ENCODE peak calls at places on chromosomes 3 and 15, in six cellular contexts. One of them, this sample, is unnamed.

GRCh38 chr15:27059610-27060202 is 88.7 kb downstream of the GABRG3 start:
- DNase-seq in stomach: no peak
- DNase-seq in lower leg skin: peak
- DNase-seq in IMR-90: peak
- DNase-seq in adrenal gland: peak
- DNase-seq in A549: peak
- DNase-seq in this sample: peak

GRCh38 chr3:14786369-14786768 is 32.4 kb upstream of the FGD5 start:
- DNase-seq in stomach: no peak
- DNase-seq in lower leg skin: no peak
- DNase-seq in IMR-90: no peak
- DNase-seq in adrenal gland: no peak
- DNase-seq in A549: no peak
- DNase-seq in this sample: no peak

GRCh38 chr3:59573911-59574310 is 524.1 kb upstream of the CFAP20DC start:
- DNase-seq in stomach: no peak
- DNase-seq in lower leg skin: peak
- DNase-seq in IMR-90: peak
- DNase-seq in adrenal gland: peak
- DNase-seq in A549: peak
- DNase-seq in this sample: no peak

GRCh38 chr3:194422188-194422587 is 23.1 kb upstream of the GP5 start:
- DNase-seq in stomach: no peak
- DNase-seq in lower leg skin: no peak
- DNase-seq in IMR-90: peak
- DNase-seq in adrenal gland: no peak
- DNase-seq in A549: no peak
- DNase-seq in this sample: no peak

GRCh38 chr3:74353039-74353438 is 261.4 kb downstream of the CNTN3 start:
- DNase-seq in stomach: no peak
- DNase-seq in lower leg skin: no peak
- DNase-seq in IMR-90: no peak
- DNase-seq in adrenal gland: no peak
- DNase-seq in A549: peak
- DNase-seq in this sample: no peak

GRCh38 chr3:190012314-190012782 is 108.3 kb downstream of the P3H2 start:
- DNase-seq in stomach: no peak
- DNase-seq in lower leg skin: no peak
- DNase-seq in IMR-90: peak
- DNase-seq in adrenal gland: no peak
- DNase-seq in A549: peak
- DNase-seq in this sample: no peak

GRCh38 chr3:161222662-161223061 is 1.6 kb downstream of the NMD3 start:
- DNase-seq in stomach: no peak
- DNase-seq in lower leg skin: no peak
- DNase-seq in IMR-90: peak
- DNase-seq in adrenal gland: no peak
- DNase-seq in A549: no peak
- DNase-seq in this sample: peak

GRCh38 chr15:39579487-39580116 is 1.3 kb upstream of the THBS1 start:
- DNase-seq in stomach: peak
- DNase-seq in lower leg skin: peak
- DNase-seq in IMR-90: peak
- DNase-seq in adrenal gland: peak
- DNase-seq in A549: peak
- DNase-seq in this sample: no peak

GRCh38 chr15:42090375-42090774 is 4.0 kb downstream of the PLA2G4D start:
- DNase-seq in stomach: peak
- DNase-seq in lower leg skin: peak
- DNase-seq in IMR-90: no peak
- DNase-seq in adrenal gland: peak
- DNase-seq in A549: no peak
- DNase-seq in this sample: no peak

GRCh38 chr3:159082514-159082913 is 280.7 kb downstream of the MFSD1 start:
- DNase-seq in stomach: no peak
- DNase-seq in lower leg skin: no peak
- DNase-seq in IMR-90: peak
- DNase-seq in adrenal gland: no peak
- DNase-seq in A549: no peak
- DNase-seq in this sample: no peak

DNA sequence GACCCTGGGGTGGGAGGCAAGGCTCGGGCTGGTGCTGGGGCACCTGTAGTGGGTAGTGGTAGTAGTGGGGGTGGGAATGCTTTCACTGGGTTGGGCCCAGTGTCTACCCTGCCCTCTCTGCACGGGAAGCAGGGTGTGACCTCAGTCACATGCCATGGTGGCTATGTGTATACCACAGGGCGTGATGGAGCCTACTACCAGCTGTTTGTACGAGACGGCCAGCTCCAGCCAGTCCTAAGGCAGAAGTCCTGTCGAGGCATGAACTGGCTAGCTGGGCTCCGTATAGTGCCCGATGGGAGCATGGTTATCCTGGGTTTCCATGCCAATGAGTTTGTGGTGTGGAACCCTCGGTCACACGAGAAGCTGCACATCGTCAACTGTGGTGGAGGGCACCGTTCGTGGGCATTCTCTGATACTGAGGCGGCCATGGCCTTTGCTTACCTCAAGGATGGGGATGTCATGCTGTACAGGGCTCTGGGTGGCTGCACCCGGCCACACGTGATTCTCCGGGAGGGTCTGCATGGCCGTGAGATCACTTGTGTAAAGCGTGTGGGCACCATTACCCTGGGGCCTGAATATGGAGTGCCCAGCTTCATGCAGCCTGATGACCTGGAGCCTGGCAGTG is 5.2 kb downstream of the DALRD3 start:
- DNase-seq in stomach: no peak
- DNase-seq in lower leg skin: no peak
- DNase-seq in IMR-90: no peak
- DNase-seq in adrenal gland: no peak
- DNase-seq in A549: no peak
- DNase-seq in this sample: no peak
- TF ChIP-seq POLR2A in stomach: no peak
- TF ChIP-seq POLR2A in lower leg skin: no peak
- TF ChIP-seq POLR2A in IMR-90: no peak
- TF ChIP-seq POLR2A in adrenal gland: no peak
- TF ChIP-seq POLR2A in A549: no peak
- TF ChIP-seq POLR2A in this sample: no peak

GRCh38 chr3:129892857-129893615 is 475 bp downstream of the TMCC1 start:
- DNase-seq in stomach: no peak
- DNase-seq in lower leg skin: peak
- DNase-seq in IMR-90: no peak
- DNase-seq in adrenal gland: peak
- DNase-seq in A549: no peak
- DNase-seq in this sample: peak
- TF ChIP-seq POLR2A in stomach: no peak
- TF ChIP-seq POLR2A in lower leg skin: no peak
- TF ChIP-seq POLR2A in IMR-90: no peak
- TF ChIP-seq POLR2A in adrenal gland: peak
- TF ChIP-seq POLR2A in A549: peak
- TF ChIP-seq POLR2A in this sample: no peak

GRCh38 chr3:113535898-113536297 is 3.5 kb downstream of the SIDT1 start:
- DNase-seq in stomach: no peak
- DNase-seq in lower leg skin: no peak
- DNase-seq in IMR-90: no peak
- DNase-seq in adrenal gland: no peak
- DNase-seq in A549: peak
- DNase-seq in this sample: peak

GRCh38 chr3:113534365-113534764 is 2.0 kb downstream of the SIDT1 start:
- DNase-seq in stomach: no peak
- DNase-seq in lower leg skin: no peak
- DNase-seq in IMR-90: no peak
- DNase-seq in adrenal gland: no peak
- DNase-seq in A549: no peak
- DNase-seq in this sample: no peak

GRCh38 chr3:113532698-113533533 is 561 bp downstream of the SIDT1 start:
- DNase-seq in stomach: peak
- DNase-seq in lower leg skin: no peak
- DNase-seq in IMR-90: no peak
- DNase-seq in adrenal gland: no peak
- DNase-seq in A549: peak
- DNase-seq in this sample: peak

GRCh38 chr3:113533534-113533892 is 1.2 kb downstream of the SIDT1 start:
- DNase-seq in stomach: no peak
- DNase-seq in lower leg skin: no peak
- DNase-seq in IMR-90: no peak
- DNase-seq in adrenal gland: no peak
- DNase-seq in A549: no peak
- DNase-seq in this sample: no peak

DNA sequence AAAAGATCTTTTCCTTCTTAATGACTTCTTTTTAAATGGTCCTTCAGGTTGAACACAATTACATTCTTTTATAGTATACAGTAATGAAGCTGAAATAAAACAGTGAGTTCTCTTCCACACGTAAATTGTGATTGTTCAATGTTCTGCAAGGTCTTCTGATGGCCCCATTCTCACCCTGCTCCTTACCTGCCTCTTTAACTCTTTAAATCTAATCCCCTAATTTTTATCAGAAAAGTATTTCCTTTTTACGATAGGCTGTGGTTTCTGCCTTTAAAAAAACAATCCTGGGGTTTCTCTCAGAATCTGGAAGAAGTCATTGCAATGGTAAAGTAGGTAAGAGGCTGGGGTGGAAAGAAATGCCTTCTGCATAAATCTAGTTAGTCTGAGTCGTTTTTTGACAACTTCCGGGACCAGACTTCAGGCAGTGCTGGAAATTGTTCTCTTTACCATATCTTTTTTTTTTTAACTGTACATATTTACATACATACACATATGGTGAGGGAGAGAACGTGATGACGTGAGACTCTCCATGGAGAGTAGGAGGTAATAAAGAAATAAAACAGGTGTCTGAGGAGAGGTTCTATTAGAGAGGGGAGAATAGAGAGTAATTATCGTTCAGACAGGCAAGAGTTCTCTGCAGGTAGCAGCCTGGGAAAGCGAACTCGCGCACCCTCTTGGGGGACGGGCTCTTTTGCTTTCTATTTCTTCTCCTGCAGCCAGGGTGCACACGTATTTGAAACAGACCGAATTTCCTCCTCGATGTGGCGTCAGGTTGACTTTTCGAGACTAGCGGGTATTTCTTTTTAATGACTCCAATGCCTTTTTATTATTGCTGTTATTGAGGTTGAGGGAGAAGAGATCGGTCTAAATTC is at the start of gene SIDT1:
- DNase-seq in stomach: peak
- DNase-seq in lower leg skin: no peak
- DNase-seq in IMR-90: no peak
- DNase-seq in adrenal gland: peak
- DNase-seq in A549: peak
- DNase-seq in this sample: peak
- TF ChIP-seq POLR2A in stomach: no peak
- TF ChIP-seq POLR2A in lower leg skin: no peak
- TF ChIP-seq POLR2A in IMR-90: no peak
- TF ChIP-seq POLR2A in adrenal gland: no peak
- TF ChIP-seq POLR2A in A549: no peak
- TF ChIP-seq POLR2A in this sample: no peak

GRCh38 chr3:150737874-150738679 is 24.9 kb downstream of the SIAH2 start:
- DNase-seq in stomach: peak
- DNase-seq in lower leg skin: no peak
- DNase-seq in IMR-90: peak
- DNase-seq in adrenal gland: peak
- DNase-seq in A549: no peak
- DNase-seq in this sample: peak
- TF ChIP-seq POLR2A in stomach: no peak
- TF ChIP-seq POLR2A in lower leg skin: no peak
- TF ChIP-seq POLR2A in IMR-90: no peak
- TF ChIP-seq POLR2A in adrenal gland: peak
- TF ChIP-seq POLR2A in A549: no peak
- TF ChIP-seq POLR2A in this sample: peak

GRCh38 chr3:134640378-134640777 is 10.4 kb downstream of the KY start:
- DNase-seq in stomach: no peak
- DNase-seq in lower leg skin: no peak
- DNase-seq in IMR-90: no peak
- DNase-seq in adrenal gland: peak
- DNase-seq in A549: no peak
- DNase-seq in this sample: no peak

GRCh38 chr3:134643150-134643675 is 7.6 kb downstream of the KY start:
- DNase-seq in stomach: peak
- DNase-seq in lower leg skin: no peak
- DNase-seq in IMR-90: no peak
- DNase-seq in adrenal gland: peak
- DNase-seq in A549: no peak
- DNase-seq in this sample: no peak

GRCh38 chr3:134640872-134641470 is 9.9 kb downstream of the KY start:
- DNase-seq in stomach: peak
- DNase-seq in lower leg skin: no peak
- DNase-seq in IMR-90: peak
- DNase-seq in adrenal gland: peak
- DNase-seq in A549: peak
- DNase-seq in this sample: peak

GRCh38 chr3:134642445-134643149 is 8.2 kb downstream of the KY start:
- DNase-seq in stomach: peak
- DNase-seq in lower leg skin: no peak
- DNase-seq in IMR-90: no peak
- DNase-seq in adrenal gland: peak
- DNase-seq in A549: no peak
- DNase-seq in this sample: no peak

GRCh38 chr3:134641671-134642300 is 9.0 kb downstream of the KY start:
- DNase-seq in stomach: peak
- DNase-seq in lower leg skin: no peak
- DNase-seq in IMR-90: no peak
- DNase-seq in adrenal gland: peak
- DNase-seq in A549: no peak
- DNase-seq in this sample: no peak
- TF ChIP-seq POLR2A in stomach: no peak
- TF ChIP-seq POLR2A in lower leg skin: no peak
- TF ChIP-seq POLR2A in IMR-90: no peak
- TF ChIP-seq POLR2A in adrenal gland: no peak
- TF ChIP-seq POLR2A in A549: no peak
- TF ChIP-seq POLR2A in this sample: no peak

DNA sequence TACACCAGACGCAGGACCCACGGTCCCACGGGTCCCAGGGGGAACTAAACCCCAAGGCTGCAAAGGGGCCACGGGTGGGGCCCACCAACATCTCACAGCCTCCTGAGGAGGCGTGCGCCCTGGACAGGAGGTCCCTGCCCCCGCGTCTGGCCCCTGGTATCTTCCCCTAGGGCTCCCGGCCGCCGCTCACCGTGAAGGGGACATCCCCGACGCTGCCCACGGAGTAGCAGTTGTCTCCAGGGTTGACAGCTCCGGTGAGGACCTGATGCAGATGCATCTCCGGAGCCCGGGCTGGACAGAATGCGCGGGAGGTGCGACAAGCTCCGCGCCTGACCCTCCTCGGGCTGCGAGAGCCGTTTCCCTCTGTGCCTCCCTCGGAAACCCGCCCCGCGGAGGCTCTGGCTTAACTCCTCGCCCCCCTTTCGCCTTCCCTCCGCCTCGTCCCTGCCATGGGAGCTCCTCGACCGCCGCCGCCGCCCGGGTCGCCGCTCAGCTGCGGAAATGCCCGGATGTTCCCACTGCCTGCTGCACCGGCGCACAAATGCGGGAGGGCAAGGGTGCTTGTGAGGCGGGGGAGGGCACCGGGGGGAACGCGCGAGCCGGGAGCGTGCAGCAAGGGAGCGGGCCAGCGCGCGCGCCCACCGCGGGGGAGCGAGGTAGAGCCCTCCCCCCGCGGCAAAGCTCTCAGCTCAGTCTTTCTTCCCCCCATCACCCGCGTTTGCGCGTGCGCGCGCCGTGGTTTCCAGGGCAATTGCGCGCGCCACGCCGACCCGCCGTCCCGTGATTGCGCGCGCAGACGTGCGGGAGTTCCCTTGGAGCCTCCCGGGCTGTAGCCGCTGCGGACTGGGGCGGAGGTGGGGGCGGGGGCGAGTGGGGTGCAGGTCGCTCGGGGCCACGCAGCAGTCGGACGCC is at the start of gene DMXL2:
- DNase-seq in stomach: peak
- DNase-seq in lower leg skin: peak
- DNase-seq in IMR-90: peak
- DNase-seq in adrenal gland: peak
- DNase-seq in A549: peak
- DNase-seq in this sample: peak
- TF ChIP-seq POLR2A in stomach: no peak
- TF ChIP-seq POLR2A in lower leg skin: no peak
- TF ChIP-seq POLR2A in IMR-90: no peak
- TF ChIP-seq POLR2A in adrenal gland: no peak
- TF ChIP-seq POLR2A in A549: peak
- TF ChIP-seq POLR2A in this sample: no peak

This sample was measured in erythroblast.